ENCODE peak calls at places on chromosomes 4 and X, in six cellular contexts. F is T1000, W is cardiac septum, M is T-helper 9 cell, T is fibroblast of mammary gland, K is GM20000. L is an unnamed sample.

GRCh38 chr4:109432676-109433075 is 939 bp upstream of the SEC24B start:
- DNase-seq in W (no peak), M (no peak), K (no peak), T (peak; percentile 74), F (no peak), L (peak; percentile 89)

GRCh38 chrX:129161108-129161507 is 362.2 kb downstream of the SMARCA1 start:
- DNase-seq in F (no peak), K (no peak), T (no peak), M (no peak), W (no peak), L (no peak)

GRCh38 chrX:55867708-55868107 is 150.2 kb downstream of the RRAGB start:
- DNase-seq in W (no peak), M (no peak), T (no peak), F (no peak), K (no peak), L (no peak)

GRCh38 chr4:170089274-170089742 is 448 bp downstream of the AADAT start:
- DNase-seq in F (no peak), K (no peak), T (peak; percentile 41), M (no peak), W (no peak), L (peak; percentile 36)

GRCh38 chrX:39915081-39915480 is 182.7 kb downstream of the BCOR start:
- DNase-seq in F (no peak), M (no peak), W (no peak), K (no peak), T (no peak), L (no peak)

GRCh38 chr4:38949416-38950051 is 81.9 kb downstream of the FAM114A1 start:
- DNase-seq in K (peak; percentile 8), W (no peak), M (peak; percentile 17), F (no peak), T (peak; percentile 59), L (peak; percentile 52)

GRCh38 chr4:38782452-38783108 is at the start of gene TLR10:
- DNase-seq in F (no peak), K (peak; percentile 54), T (peak; percentile 58), M (no peak), W (no peak), L (peak; percentile 51)

GRCh38 chr4:105956566-105956965 is 61.3 kb downstream of the NPNT start:
- DNase-seq in W (no peak), K (no peak), T (no peak), M (no peak), F (no peak), L (no peak)

GRCh38 chrX:112067601-112068000 is 15.0 kb downstream of the TRPC5 start:
- DNase-seq in F (no peak), M (no peak), W (no peak), K (no peak), T (no peak), L (no peak)

L was measured in amniotic epithelial cell.